ENCODE peak calls at places on chromosomes 7 and 10, in eight cellular contexts. One of them, this sample, is unnamed.

GRCh38 chr7:131057015-131057518 is 270.6 kb upstream of the MKLN1 start:
- DNase-seq in prostate gland: peak
- DNase-seq in fibroblast of the aortic adventitia: peak
- DNase-seq in left ventricle myocardium inferior: no peak
- DNase-seq in epithelial cell of esophagus: peak
- DNase-seq in kidney epithelial cell: peak
- DNase-seq in esophagus squamous epithelium: no peak
- DNase-seq in LNCaP clone FGC: no peak
- DNase-seq in this sample: peak

GRCh38 chr10:85600026-85600743 is 766.4 kb downstream of the GRID1 start:
- DNase-seq in prostate gland: no peak
- DNase-seq in fibroblast of the aortic adventitia: no peak
- DNase-seq in left ventricle myocardium inferior: no peak
- DNase-seq in epithelial cell of esophagus: no peak
- DNase-seq in kidney epithelial cell: no peak
- DNase-seq in esophagus squamous epithelium: no peak
- DNase-seq in LNCaP clone FGC: no peak
- DNase-seq in this sample: no peak

GRCh38 chr10:5956146-5956914 is 21.0 kb downstream of the IL15RA start:
- DNase-seq in prostate gland: no peak
- DNase-seq in fibroblast of the aortic adventitia: no peak
- DNase-seq in left ventricle myocardium inferior: no peak
- DNase-seq in epithelial cell of esophagus: no peak
- DNase-seq in kidney epithelial cell: no peak
- DNase-seq in esophagus squamous epithelium: no peak
- DNase-seq in LNCaP clone FGC: no peak
- DNase-seq in this sample: no peak

GRCh38 chr10:121698336-121698735 is 100.1 kb upstream of the FGFR2 start:
- DNase-seq in prostate gland: no peak
- DNase-seq in fibroblast of the aortic adventitia: no peak
- DNase-seq in left ventricle myocardium inferior: no peak
- DNase-seq in epithelial cell of esophagus: peak
- DNase-seq in kidney epithelial cell: no peak
- DNase-seq in esophagus squamous epithelium: no peak
- DNase-seq in LNCaP clone FGC: no peak
- DNase-seq in this sample: no peak

GRCh38 chr10:29257106-29257783 is 31.6 kb upstream of the LYZL1 start:
- DNase-seq in prostate gland: peak
- DNase-seq in fibroblast of the aortic adventitia: peak
- DNase-seq in left ventricle myocardium inferior: peak
- DNase-seq in epithelial cell of esophagus: no peak
- DNase-seq in kidney epithelial cell: peak
- DNase-seq in esophagus squamous epithelium: no peak
- DNase-seq in LNCaP clone FGC: no peak
- DNase-seq in this sample: peak

GRCh38 chr7:69605070-69605469 is 6.8 kb downstream of the AUTS2 start:
- DNase-seq in prostate gland: no peak
- DNase-seq in fibroblast of the aortic adventitia: no peak
- DNase-seq in left ventricle myocardium inferior: no peak
- DNase-seq in epithelial cell of esophagus: no peak
- DNase-seq in kidney epithelial cell: no peak
- DNase-seq in esophagus squamous epithelium: no peak
- DNase-seq in LNCaP clone FGC: no peak
- DNase-seq in this sample: no peak

GRCh38 chr7:117085275-117085674 is 132.0 kb downstream of the ST7 start:
- DNase-seq in prostate gland: no peak
- DNase-seq in fibroblast of the aortic adventitia: no peak
- DNase-seq in left ventricle myocardium inferior: no peak
- DNase-seq in epithelial cell of esophagus: peak
- DNase-seq in kidney epithelial cell: no peak
- DNase-seq in esophagus squamous epithelium: no peak
- DNase-seq in LNCaP clone FGC: no peak
- DNase-seq in this sample: no peak

GRCh38 chr7:43108255-43109011 is 4.0 kb upstream of the HECW1 start:
- DNase-seq in prostate gland: peak
- DNase-seq in fibroblast of the aortic adventitia: peak
- DNase-seq in left ventricle myocardium inferior: peak
- DNase-seq in epithelial cell of esophagus: peak
- DNase-seq in kidney epithelial cell: no peak
- DNase-seq in esophagus squamous epithelium: no peak
- DNase-seq in LNCaP clone FGC: peak
- DNase-seq in this sample: peak

GRCh38 chr10:95308389-95309302 is 17.8 kb upstream of the PDLIM1 start:
- DNase-seq in prostate gland: peak
- DNase-seq in fibroblast of the aortic adventitia: peak
- DNase-seq in left ventricle myocardium inferior: peak
- DNase-seq in epithelial cell of esophagus: peak
- DNase-seq in kidney epithelial cell: peak
- DNase-seq in esophagus squamous epithelium: no peak
- DNase-seq in LNCaP clone FGC: peak
- DNase-seq in this sample: peak

GRCh38 chr7:36153571-36154097 is 580 bp downstream of the EEPD1 start:
- DNase-seq in prostate gland: peak
- DNase-seq in fibroblast of the aortic adventitia: no peak
- DNase-seq in left ventricle myocardium inferior: no peak
- DNase-seq in epithelial cell of esophagus: no peak
- DNase-seq in kidney epithelial cell: no peak
- DNase-seq in esophagus squamous epithelium: no peak
- DNase-seq in LNCaP clone FGC: no peak
- DNase-seq in this sample: no peak

GRCh38 chr10:86585037-86585725 is 63.6 kb upstream of the WAPL start:
- DNase-seq in prostate gland: peak
- DNase-seq in fibroblast of the aortic adventitia: peak
- DNase-seq in left ventricle myocardium inferior: peak
- DNase-seq in epithelial cell of esophagus: peak
- DNase-seq in kidney epithelial cell: peak
- DNase-seq in esophagus squamous epithelium: no peak
- DNase-seq in LNCaP clone FGC: no peak
- DNase-seq in this sample: peak

GRCh38 chr7:77933394-77933793 is 134.8 kb downstream of the PHTF2 start:
- DNase-seq in prostate gland: no peak
- DNase-seq in fibroblast of the aortic adventitia: peak
- DNase-seq in left ventricle myocardium inferior: no peak
- DNase-seq in epithelial cell of esophagus: peak
- DNase-seq in kidney epithelial cell: no peak
- DNase-seq in esophagus squamous epithelium: no peak
- DNase-seq in LNCaP clone FGC: no peak
- DNase-seq in this sample: peak

GRCh38 chr7:127718325-127718724 is 66.3 kb downstream of the SND1 start:
- DNase-seq in prostate gland: no peak
- DNase-seq in fibroblast of the aortic adventitia: no peak
- DNase-seq in left ventricle myocardium inferior: no peak
- DNase-seq in epithelial cell of esophagus: no peak
- DNase-seq in kidney epithelial cell: no peak
- DNase-seq in esophagus squamous epithelium: no peak
- DNase-seq in LNCaP clone FGC: no peak
- DNase-seq in this sample: no peak

GRCh38 chr10:61271127-61271780 is 181.9 kb downstream of the TMEM26 start:
- DNase-seq in prostate gland: no peak
- DNase-seq in fibroblast of the aortic adventitia: peak
- DNase-seq in left ventricle myocardium inferior: no peak
- DNase-seq in epithelial cell of esophagus: peak
- DNase-seq in kidney epithelial cell: peak
- DNase-seq in esophagus squamous epithelium: no peak
- DNase-seq in LNCaP clone FGC: no peak
- DNase-seq in this sample: peak
- TF ChIP-seq CTCF in prostate gland: peak
- TF ChIP-seq CTCF in fibroblast of the aortic adventitia: no peak
- TF ChIP-seq CTCF in left ventricle myocardium inferior: no peak
- TF ChIP-seq CTCF in epithelial cell of esophagus: peak
- TF ChIP-seq CTCF in kidney epithelial cell: peak
- TF ChIP-seq CTCF in esophagus squamous epithelium: no peak
- TF ChIP-seq CTCF in LNCaP clone FGC: no peak
- TF ChIP-seq CTCF in this sample: peak

GRCh38 chr7:128938524-128939074 is 872 bp downstream of the IRF5 start:
- DNase-seq in prostate gland: no peak
- DNase-seq in fibroblast of the aortic adventitia: no peak
- DNase-seq in left ventricle myocardium inferior: no peak
- DNase-seq in epithelial cell of esophagus: peak
- DNase-seq in kidney epithelial cell: no peak
- DNase-seq in esophagus squamous epithelium: no peak
- DNase-seq in LNCaP clone FGC: no peak
- DNase-seq in this sample: no peak

GRCh38 chr7:128936798-128937197 is 929 bp upstream of the IRF5 start:
- DNase-seq in prostate gland: no peak
- DNase-seq in fibroblast of the aortic adventitia: no peak
- DNase-seq in left ventricle myocardium inferior: no peak
- DNase-seq in epithelial cell of esophagus: no peak
- DNase-seq in kidney epithelial cell: no peak
- DNase-seq in esophagus squamous epithelium: no peak
- DNase-seq in LNCaP clone FGC: no peak
- DNase-seq in this sample: no peak

GRCh38 chr7:128939075-128939860 is 1.5 kb downstream of the IRF5 start:
- DNase-seq in prostate gland: no peak
- DNase-seq in fibroblast of the aortic adventitia: no peak
- DNase-seq in left ventricle myocardium inferior: no peak
- DNase-seq in epithelial cell of esophagus: no peak
- DNase-seq in kidney epithelial cell: no peak
- DNase-seq in esophagus squamous epithelium: no peak
- DNase-seq in LNCaP clone FGC: no peak
- DNase-seq in this sample: no peak

GRCh38 chr7:128937271-128937646 is 468 bp upstream of the IRF5 start:
- DNase-seq in prostate gland: no peak
- DNase-seq in fibroblast of the aortic adventitia: no peak
- DNase-seq in left ventricle myocardium inferior: no peak
- DNase-seq in epithelial cell of esophagus: no peak
- DNase-seq in kidney epithelial cell: no peak
- DNase-seq in esophagus squamous epithelium: no peak
- DNase-seq in LNCaP clone FGC: no peak
- DNase-seq in this sample: no peak

DNA sequence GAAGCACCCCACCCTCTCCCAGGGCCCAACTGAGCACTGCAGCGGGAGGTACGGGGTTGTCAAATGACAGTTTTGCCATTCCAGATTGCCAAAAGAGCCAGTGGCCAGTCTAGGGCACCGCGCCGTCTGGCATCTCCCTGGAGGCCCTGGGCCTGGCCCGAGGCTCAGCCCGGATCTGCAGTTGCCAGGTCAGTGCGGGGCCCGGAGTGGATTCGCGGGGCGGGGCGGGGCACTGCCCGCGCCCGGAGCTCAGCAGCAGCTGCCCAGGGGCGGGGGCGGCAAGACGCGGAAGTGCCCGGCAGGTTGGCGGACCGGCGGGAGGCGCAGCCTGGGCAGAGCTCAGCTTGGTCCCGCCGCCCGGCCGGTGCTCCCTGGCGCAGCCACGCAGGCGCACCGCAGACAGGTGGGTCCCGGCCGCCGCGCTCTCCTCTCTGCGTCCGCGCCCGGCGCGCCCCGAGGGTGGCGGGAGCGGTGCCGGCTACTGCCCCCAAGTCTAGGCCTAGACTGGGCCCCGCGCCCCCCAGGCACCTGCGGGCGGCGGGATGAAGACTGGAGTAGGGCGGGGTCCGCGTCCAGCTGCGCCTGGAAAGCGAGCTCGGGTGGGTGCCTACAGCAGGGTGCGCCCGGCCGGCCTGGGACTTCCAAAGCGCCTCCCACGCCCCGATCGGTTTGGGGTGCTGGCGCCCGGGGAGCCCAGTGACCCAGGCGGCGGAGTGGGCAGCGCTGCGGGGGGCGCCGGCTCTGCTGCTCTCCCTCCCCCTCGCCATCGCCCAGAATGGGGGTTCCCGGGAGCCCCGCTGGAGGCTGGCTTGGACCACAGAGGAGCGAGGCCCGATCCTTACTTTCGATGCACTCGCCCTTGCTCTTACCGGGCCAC is at the start of gene IRF5:
- DNase-seq in prostate gland: peak
- DNase-seq in fibroblast of the aortic adventitia: no peak
- DNase-seq in left ventricle myocardium inferior: peak
- DNase-seq in epithelial cell of esophagus: peak
- DNase-seq in kidney epithelial cell: no peak
- DNase-seq in esophagus squamous epithelium: no peak
- DNase-seq in LNCaP clone FGC: peak
- DNase-seq in this sample: no peak
- H3K4me3 ChIP-seq in prostate gland: peak
- H3K4me3 ChIP-seq in fibroblast of the aortic adventitia: peak
- H3K4me3 ChIP-seq in left ventricle myocardium inferior: peak
- H3K4me3 ChIP-seq in epithelial cell of esophagus: peak
- H3K4me3 ChIP-seq in kidney epithelial cell: peak
- H3K4me3 ChIP-seq in esophagus squamous epithelium: peak
- H3K4me3 ChIP-seq in LNCaP clone FGC: peak
- H3K4me3 ChIP-seq in this sample: peak

GRCh38 chr10:48506147-48506917 is 98.5 kb downstream of the ARHGAP22 start:
- DNase-seq in prostate gland: no peak
- DNase-seq in fibroblast of the aortic adventitia: peak
- DNase-seq in left ventricle myocardium inferior: no peak
- DNase-seq in epithelial cell of esophagus: peak
- DNase-seq in kidney epithelial cell: no peak
- DNase-seq in esophagus squamous epithelium: no peak
- DNase-seq in LNCaP clone FGC: no peak
- DNase-seq in this sample: peak
- TF ChIP-seq CTCF in prostate gland: no peak
- TF ChIP-seq CTCF in fibroblast of the aortic adventitia: peak
- TF ChIP-seq CTCF in left ventricle myocardium inferior: peak
- TF ChIP-seq CTCF in epithelial cell of esophagus: peak
- TF ChIP-seq CTCF in kidney epithelial cell: no peak
- TF ChIP-seq CTCF in esophagus squamous epithelium: peak
- TF ChIP-seq CTCF in LNCaP clone FGC: peak
- TF ChIP-seq CTCF in this sample: peak

GRCh38 chr7:128912281-128912680 is 1.8 kb upstream of the KCP start:
- DNase-seq in prostate gland: no peak
- DNase-seq in fibroblast of the aortic adventitia: no peak
- DNase-seq in left ventricle myocardium inferior: no peak
- DNase-seq in epithelial cell of esophagus: no peak
- DNase-seq in kidney epithelial cell: no peak
- DNase-seq in esophagus squamous epithelium: no peak
- DNase-seq in LNCaP clone FGC: no peak
- DNase-seq in this sample: no peak

GRCh38 chr7:128908750-128909385 is 1.6 kb downstream of the KCP start:
- DNase-seq in prostate gland: no peak
- DNase-seq in fibroblast of the aortic adventitia: no peak
- DNase-seq in left ventricle myocardium inferior: no peak
- DNase-seq in epithelial cell of esophagus: no peak
- DNase-seq in kidney epithelial cell: no peak
- DNase-seq in esophagus squamous epithelium: no peak
- DNase-seq in LNCaP clone FGC: no peak
- DNase-seq in this sample: no peak

GRCh38 chr7:128911441-128912031 is 1.0 kb upstream of the KCP start:
- DNase-seq in prostate gland: no peak
- DNase-seq in fibroblast of the aortic adventitia: no peak
- DNase-seq in left ventricle myocardium inferior: peak
- DNase-seq in epithelial cell of esophagus: no peak
- DNase-seq in kidney epithelial cell: no peak
- DNase-seq in esophagus squamous epithelium: no peak
- DNase-seq in LNCaP clone FGC: peak
- DNase-seq in this sample: no peak

GRCh38 chr7:128909605-128910568 is 622 bp downstream of the KCP start:
- DNase-seq in prostate gland: no peak
- DNase-seq in fibroblast of the aortic adventitia: peak
- DNase-seq in left ventricle myocardium inferior: no peak
- DNase-seq in epithelial cell of esophagus: peak
- DNase-seq in kidney epithelial cell: peak
- DNase-seq in esophagus squamous epithelium: no peak
- DNase-seq in LNCaP clone FGC: no peak
- DNase-seq in this sample: peak

DNA sequence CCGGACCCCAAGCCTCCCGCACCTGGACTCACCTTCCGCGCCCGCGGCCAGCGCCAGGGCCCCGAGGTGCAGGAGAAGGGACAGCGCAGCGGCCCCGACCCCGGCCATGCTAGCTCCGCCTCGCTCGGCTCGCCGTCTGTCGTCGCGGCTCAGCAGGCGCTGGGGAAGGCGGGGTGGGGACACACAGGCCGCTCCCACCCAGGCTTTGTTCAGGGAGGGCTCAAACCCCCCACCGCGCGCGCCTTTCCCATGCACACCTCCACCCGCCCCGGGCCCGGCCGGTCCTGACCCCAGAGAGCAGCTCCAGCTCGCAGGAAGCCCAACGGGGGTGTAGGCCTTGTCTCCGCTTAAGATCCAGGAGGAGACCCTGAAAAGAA is at the start of gene KCP:
- DNase-seq in prostate gland: no peak
- DNase-seq in fibroblast of the aortic adventitia: no peak
- DNase-seq in left ventricle myocardium inferior: no peak
- DNase-seq in epithelial cell of esophagus: no peak
- DNase-seq in kidney epithelial cell: no peak
- DNase-seq in esophagus squamous epithelium: no peak
- DNase-seq in LNCaP clone FGC: no peak
- DNase-seq in this sample: no peak
- H3K4me3 ChIP-seq in prostate gland: peak
- H3K4me3 ChIP-seq in fibroblast of the aortic adventitia: peak
- H3K4me3 ChIP-seq in left ventricle myocardium inferior: peak
- H3K4me3 ChIP-seq in epithelial cell of esophagus: peak
- H3K4me3 ChIP-seq in kidney epithelial cell: peak
- H3K4me3 ChIP-seq in esophagus squamous epithelium: peak
- H3K4me3 ChIP-seq in LNCaP clone FGC: no peak
- H3K4me3 ChIP-seq in this sample: peak